ENCODE peak calls at places on chromosomes 3 and 15, in four cellular contexts. L is GM13977, M is retinal pigment epithelial cell, A is B cell. D is an unnamed sample.

GRCh38 chr3:69079269-69080159 is 651 bp downstream of the UBA3 start:
- DNase-seq in A (peak; percentile 29), L (no peak), M (no peak), D (no peak)

GRCh38 chr15:44102675-44103254 is 92.3 kb downstream of the FRMD5 start:
- DNase-seq in A (no peak), M (peak; percentile 87), L (no peak), D (no peak)

GRCh38 chr3:85342915-85343314 is 384.1 kb downstream of the CADM2 start:
- DNase-seq in A (no peak), L (peak; percentile 2), M (peak; percentile 0), D (peak; percentile 4)

GRCh38 chr3:87895983-87896382 is 162.8 kb downstream of the CGGBP1 start:
- DNase-seq in A (no peak), L (no peak), M (no peak), D (no peak)

GRCh38 chr3:11155341-11156025 is 1.2 kb downstream of the HRH1 start:
- DNase-seq in A (peak; percentile 20), M (peak; percentile 26), L (no peak), D (no peak)

GRCh38 chr15:78991476-78991875 is 46.6 kb upstream of the CTSH start:
- DNase-seq in M (no peak), A (no peak), L (no peak), D (no peak)

GRCh38 chr3:52891615-52892081 is 5.7 kb downstream of the STIMATE start:
- DNase-seq in M (no peak), L (no peak), A (peak; percentile 22), D (no peak)

GRCh38 chr3:113431811-113432210 is 9.5 kb downstream of the CFAP44 start:
- DNase-seq in M (no peak), L (no peak), A (no peak), D (no peak)

GRCh38 chr3:113912551-113913246 is 35.1 kb upstream of the ZDHHC23 start:
- DNase-seq in M (peak; percentile 31), A (peak; percentile 58), L (peak; percentile 58), D (peak; percentile 55)

GRCh38 chr3:102444101-102444500 is 9.3 kb downstream of the ZPLD1 start:
- DNase-seq in M (no peak), A (no peak), L (no peak), D (no peak)

GRCh38 chr3:25558796-25559195 is 105.9 kb downstream of the TOP2B start:
- DNase-seq in M (no peak), A (no peak), L (no peak), D (no peak)

GRCh38 chr3:194772241-194773000 is 86.7 kb downstream of the FAM43A start:
- DNase-seq in A (no peak), L (no peak), M (no peak), D (no peak)

GRCh38 chr3:121989943-121990342 is 32.1 kb downstream of the ILDR1 start:
- DNase-seq in L (no peak), M (no peak), A (no peak), D (no peak)

GRCh38 chr3:77411990-77412389 is 372.1 kb downstream of the ROBO2 start:
- DNase-seq in L (no peak), A (no peak), M (no peak), D (no peak)

GRCh38 chr3:129058441-129059194 is 2.0 kb upstream of the GP9 start:
- DNase-seq in M (no peak), A (peak; percentile 42), L (no peak), D (no peak)

GRCh38 chr3:143109861-143110260 is 9.7 kb upstream of the CHST2 start:
- DNase-seq in L (no peak), M (no peak), A (no peak), D (no peak)

GRCh38 chr3:130935761-130936160 is 41.9 kb downstream of the ATP2C1 start:
- DNase-seq in A (no peak), M (no peak), L (no peak), D (no peak)

GRCh38 chr3:179840985-179841384 is 188.1 kb downstream of the USP13 start:
- DNase-seq in L (no peak), A (no peak), M (peak; percentile 62), D (no peak)

GRCh38 chr3:32154180-32154579 is 47.8 kb downstream of the GPD1L start:
- DNase-seq in A (no peak), M (no peak), L (no peak), D (no peak)

GRCh38 chr15:57237282-57237642 is 139.0 kb upstream of the CGNL1 start:
- DNase-seq in A (no peak), M (no peak), L (no peak), D (no peak)

GRCh38 chr15:29632671-29633406 is 189.4 kb downstream of the TJP1 start:
- DNase-seq in M (no peak), A (no peak), L (no peak), D (no peak)

GRCh38 chr3:133964547-133964946 is 65.2 kb downstream of the SLCO2A1 start:
- DNase-seq in A (no peak), M (no peak), L (no peak), D (no peak)

GRCh38 chr15:98727115-98728040 is 79.0 kb downstream of the IGF1R start:
- DNase-seq in L (no peak), A (no peak), M (peak; percentile 94), D (no peak)

GRCh38 chr15:65547841-65548240 is 17.6 kb downstream of the HACD3 start:
- DNase-seq in M (peak; percentile 43), L (no peak), A (no peak), D (no peak)

GRCh38 chr3:84510007-84510406 is 448.8 kb upstream of the CADM2 start:
- DNase-seq in L (no peak), A (no peak), M (no peak), D (no peak)

GRCh38 chr3:32420138-32420981 is 28.7 kb downstream of the CMTM7 start:
- DNase-seq in A (peak; percentile 70), L (peak; percentile 73), M (peak; percentile 90), D (peak; percentile 74)

GRCh38 chr15:66802087-66803001 is 100.3 kb downstream of the SMAD6 start:
- DNase-seq in L (no peak), A (no peak), M (peak; percentile 70), D (no peak)

GRCh38 chr3:43061101-43061895 is 44.6 kb downstream of the POMGNT2 start:
- DNase-seq in L (no peak), A (no peak), M (no peak), D (no peak)

GRCh38 chr3:186821429-186822367 is 15.4 kb upstream of the RFC4 start:
- DNase-seq in M (no peak), A (peak; percentile 70), L (peak; percentile 62), D (peak; percentile 65)

GRCh38 chr3:168213920-168214319 is 118.2 kb upstream of the GOLIM4 start:
- DNase-seq in A (no peak), L (peak; percentile 37), M (no peak), D (peak; percentile 33)

GRCh38 chr3:58332575-58333179 is at the start of gene PXK:
- DNase-seq in L (peak; percentile 88), M (no peak), A (peak; percentile 91), D (peak; percentile 88)

GRCh38 chr15:52799145-52799811 is 9.1 kb upstream of the ONECUT1 start:
- DNase-seq in L (peak; percentile 7), M (no peak), A (no peak), D (no peak)

GRCh38 chr3:115099115-115099884 is 47.8 kb downstream of the ZBTB20 start:
- DNase-seq in A (no peak), M (no peak), L (no peak), D (no peak)

GRCh38 chr3:33883538-33884203 is 85.2 kb downstream of the PDCD6IP start:
- DNase-seq in L (peak; percentile 47), A (peak; percentile 55), M (no peak), D (peak; percentile 45)

GRCh38 chr3:43707998-43708397 is 17.3 kb downstream of the ABHD5 start:
- DNase-seq in L (no peak), A (no peak), M (no peak), D (no peak)

GRCh38 chr3:187183210-187183862 is 13.9 kb upstream of the RTP1 start:
- DNase-seq in A (no peak), L (no peak), M (no peak), D (no peak)

GRCh38 chr3:45626096-45626887 is 31.7 kb downstream of the LIMD1 start:
- DNase-seq in L (no peak), M (no peak), A (no peak), D (no peak)

GRCh38 chr15:29792426-29793159 is 29.7 kb downstream of the TJP1 start:
- DNase-seq in M (no peak), A (no peak), L (no peak), D (no peak)

GRCh38 chr3:170387952-170388351 is 30.4 kb downstream of the SKIL start:
- DNase-seq in L (no peak), A (no peak), M (no peak), D (no peak)

GRCh38 chr15:92631721-92632120 is 23.9 kb downstream of the FAM174B start:
- DNase-seq in L (no peak), M (no peak), A (no peak), D (no peak)
- TF ChIP-seq CTCF in L (peak; percentile 18), M (peak; percentile 22), A (no peak), D (no peak)

GRCh38 chr3:48561045-48561736 is 2.4 kb downstream of the UCN2 start:
- DNase-seq in M (no peak), L (peak; percentile 69), A (no peak), D (peak; percentile 79)
- TF ChIP-seq CTCF in M (peak; percentile 43), L (peak; percentile 18), A (no peak), D (peak; percentile 38)

GRCh38 chr3:174125267-174125844 is 727.8 kb downstream of the NLGN1 start:
- DNase-seq in M (no peak), L (peak; percentile 4), A (no peak), D (peak; percentile 13)
- TF ChIP-seq CTCF in M (peak; percentile 83), L (peak; percentile 39), A (no peak), D (peak; percentile 26)

GRCh38 chr3:158775001-158775400 is 26.9 kb upstream of the MFSD1 start:
- DNase-seq in A (no peak), M (no peak), L (no peak), D (no peak)

GRCh38 chr3:158773166-158773565 is 28.7 kb upstream of the MFSD1 start:
- DNase-seq in L (no peak), M (no peak), A (no peak), D (no peak)

GRCh38 chr3:158771982-158772381 is 29.9 kb upstream of the MFSD1 start:
- DNase-seq in L (no peak), M (no peak), A (no peak), D (no peak)

GRCh38 chr3:158775801-158776399 is 26.0 kb upstream of the MFSD1 start:
- DNase-seq in M (no peak), L (no peak), A (no peak), D (no peak)

DNA sequence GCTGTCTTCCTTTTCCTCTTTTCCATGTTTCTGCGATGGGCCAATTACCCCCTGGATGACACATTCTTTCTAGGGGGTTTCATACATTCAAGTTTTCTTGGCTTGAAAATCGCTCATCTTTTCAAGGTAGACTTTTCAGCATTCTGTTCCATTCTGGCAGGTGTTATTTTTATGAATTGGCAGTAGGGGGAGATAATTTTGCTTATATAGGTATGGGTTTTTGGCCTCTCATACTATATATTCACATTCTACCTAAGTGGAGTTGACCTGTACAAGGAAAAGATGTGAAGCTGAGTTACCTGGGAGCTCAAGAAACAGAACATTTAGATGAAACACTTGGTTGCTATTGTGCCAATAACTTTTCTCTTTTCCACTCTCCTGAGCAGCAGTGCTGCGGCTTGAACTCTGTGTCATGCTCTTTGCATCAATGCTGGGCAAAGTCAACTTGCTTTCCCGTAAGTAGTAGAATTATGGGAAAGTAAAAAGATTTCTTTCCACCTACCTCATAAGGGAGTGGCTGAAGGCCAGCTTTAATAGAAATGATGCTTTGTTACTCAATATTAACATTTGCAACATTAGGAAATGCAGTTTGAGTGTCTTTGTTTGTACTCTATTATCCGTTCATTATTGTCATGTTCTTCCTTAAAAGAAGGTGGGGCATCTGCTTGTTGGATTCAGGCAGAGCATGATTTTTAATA is 27.9 kb upstream of the MFSD1 start:
- DNase-seq in M (no peak), A (no peak), L (no peak), D (no peak)
- TF ChIP-seq CTCF in M (peak; percentile 14), A (no peak), L (no peak), D (no peak)

D was measured in GM13976.